ENCODE peak calls at places on chromosomes 6 and 20, in ten cellular contexts. One of them, this sample, is unnamed.

GRCh38 chr6:56243518-56244070 is 3.8 kb downstream of the COL21A1 start:
- DNase-seq in heart right ventricle: no peak
- DNase-seq in heart left ventricle: no peak
- DNase-seq in thoracic aorta: no peak
- DNase-seq in lung: no peak
- DNase-seq in testis: no peak
- DNase-seq in cardiac muscle cell: no peak
- DNase-seq in adrenal gland: no peak
- DNase-seq in IMR-90: no peak
- DNase-seq in H9: no peak
- DNase-seq in this sample: no peak

GRCh38 chr6:169289671-169290408 is 36.2 kb upstream of the THBS2 start:
- DNase-seq in lung: no peak
- DNase-seq in H9: no peak
- DNase-seq in IMR-90: peak
- DNase-seq in heart left ventricle: peak
- DNase-seq in testis: no peak
- DNase-seq in heart right ventricle: peak
- DNase-seq in adrenal gland: no peak
- DNase-seq in thoracic aorta: no peak
- DNase-seq in cardiac muscle cell: no peak
- DNase-seq in this sample: peak

GRCh38 chr6:170087946-170088348 is 202.9 kb downstream of the DLL1 start:
- DNase-seq in H9: peak
- DNase-seq in lung: no peak
- DNase-seq in testis: peak
- DNase-seq in thoracic aorta: no peak
- DNase-seq in heart left ventricle: peak
- DNase-seq in heart right ventricle: no peak
- DNase-seq in cardiac muscle cell: no peak
- DNase-seq in adrenal gland: peak
- DNase-seq in IMR-90: no peak
- DNase-seq in this sample: no peak

GRCh38 chr6:145798530-145798929 is 16.1 kb downstream of the FBXO30 start:
- DNase-seq in lung: no peak
- DNase-seq in heart left ventricle: no peak
- DNase-seq in cardiac muscle cell: no peak
- DNase-seq in IMR-90: peak
- DNase-seq in testis: no peak
- DNase-seq in heart right ventricle: no peak
- DNase-seq in thoracic aorta: no peak
- DNase-seq in adrenal gland: no peak
- DNase-seq in H9: no peak
- DNase-seq in this sample: peak

GRCh38 chr6:136921521-136921935 is 573 bp upstream of the SLC35D3 start:
- DNase-seq in IMR-90: no peak
- DNase-seq in heart left ventricle: no peak
- DNase-seq in testis: no peak
- DNase-seq in adrenal gland: no peak
- DNase-seq in lung: no peak
- DNase-seq in heart right ventricle: peak
- DNase-seq in thoracic aorta: no peak
- DNase-seq in cardiac muscle cell: peak
- DNase-seq in H9: peak
- DNase-seq in this sample: no peak

GRCh38 chr6:15473741-15474161 is 189.1 kb downstream of the DTNBP1 start:
- DNase-seq in cardiac muscle cell: no peak
- DNase-seq in heart right ventricle: no peak
- DNase-seq in heart left ventricle: peak
- DNase-seq in adrenal gland: peak
- DNase-seq in lung: no peak
- DNase-seq in IMR-90: peak
- DNase-seq in H9: no peak
- DNase-seq in testis: peak
- DNase-seq in thoracic aorta: no peak
- DNase-seq in this sample: peak

GRCh38 chr20:52800734-52801627 is 171.2 kb upstream of the TSHZ2 start:
- DNase-seq in lung: no peak
- DNase-seq in heart right ventricle: no peak
- DNase-seq in testis: no peak
- DNase-seq in cardiac muscle cell: no peak
- DNase-seq in H9: no peak
- DNase-seq in IMR-90: no peak
- DNase-seq in heart left ventricle: no peak
- DNase-seq in adrenal gland: peak
- DNase-seq in thoracic aorta: no peak
- DNase-seq in this sample: no peak

GRCh38 chr6:84078335-84078734 is 44.8 kb downstream of the MRAP2 start:
- DNase-seq in heart left ventricle: no peak
- DNase-seq in IMR-90: no peak
- DNase-seq in H9: peak
- DNase-seq in testis: no peak
- DNase-seq in adrenal gland: no peak
- DNase-seq in cardiac muscle cell: no peak
- DNase-seq in thoracic aorta: no peak
- DNase-seq in lung: no peak
- DNase-seq in heart right ventricle: no peak
- DNase-seq in this sample: no peak

DNA sequence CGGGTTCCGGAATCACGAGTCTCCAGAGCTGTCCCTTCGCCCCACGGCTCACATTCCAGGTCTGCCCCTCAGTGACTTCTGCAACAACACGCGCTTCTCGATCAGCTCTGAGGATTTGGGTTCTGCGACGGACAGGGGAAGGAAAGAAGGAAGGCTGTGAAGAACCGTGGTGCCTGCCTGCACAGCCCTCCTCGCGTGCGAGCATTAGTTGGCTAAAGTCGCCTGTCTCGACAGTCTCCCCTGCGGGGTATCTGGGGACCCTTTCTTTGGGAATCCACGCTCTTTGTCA is 23.1 kb downstream of the VPS52 start:
- DNase-seq in testis: no peak
- DNase-seq in IMR-90: no peak
- DNase-seq in cardiac muscle cell: no peak
- DNase-seq in lung: peak
- DNase-seq in heart left ventricle: no peak
- DNase-seq in adrenal gland: no peak
- DNase-seq in heart right ventricle: no peak
- DNase-seq in H9: no peak
- DNase-seq in thoracic aorta: no peak
- DNase-seq in this sample: no peak
- TF ChIP-seq CTCF in testis: no peak
- TF ChIP-seq CTCF in IMR-90: no peak
- TF ChIP-seq CTCF in cardiac muscle cell: no peak
- TF ChIP-seq CTCF in lung: no peak
- TF ChIP-seq CTCF in heart left ventricle: peak
- TF ChIP-seq CTCF in adrenal gland: no peak
- TF ChIP-seq CTCF in heart right ventricle: no peak
- TF ChIP-seq CTCF in H9: no peak
- TF ChIP-seq CTCF in thoracic aorta: no peak
- TF ChIP-seq CTCF in this sample: no peak

GRCh38 chr6:16723833-16724232 is 37.4 kb downstream of the ATXN1 start:
- DNase-seq in cardiac muscle cell: peak
- DNase-seq in heart right ventricle: no peak
- DNase-seq in thoracic aorta: no peak
- DNase-seq in H9: peak
- DNase-seq in heart left ventricle: no peak
- DNase-seq in IMR-90: peak
- DNase-seq in testis: no peak
- DNase-seq in adrenal gland: peak
- DNase-seq in lung: no peak
- DNase-seq in this sample: peak

GRCh38 chr6:16727996-16728395 is 33.3 kb downstream of the ATXN1 start:
- DNase-seq in IMR-90: no peak
- DNase-seq in lung: no peak
- DNase-seq in testis: no peak
- DNase-seq in H9: no peak
- DNase-seq in cardiac muscle cell: no peak
- DNase-seq in adrenal gland: peak
- DNase-seq in heart right ventricle: no peak
- DNase-seq in thoracic aorta: no peak
- DNase-seq in heart left ventricle: no peak
- DNase-seq in this sample: no peak

GRCh38 chr6:16722616-16723015 is 38.6 kb downstream of the ATXN1 start:
- DNase-seq in adrenal gland: no peak
- DNase-seq in thoracic aorta: no peak
- DNase-seq in lung: no peak
- DNase-seq in cardiac muscle cell: no peak
- DNase-seq in heart left ventricle: no peak
- DNase-seq in testis: no peak
- DNase-seq in IMR-90: no peak
- DNase-seq in heart right ventricle: no peak
- DNase-seq in H9: no peak
- DNase-seq in this sample: no peak

GRCh38 chr6:16721977-16722376 is 39.3 kb downstream of the ATXN1 start:
- DNase-seq in cardiac muscle cell: no peak
- DNase-seq in thoracic aorta: no peak
- DNase-seq in testis: no peak
- DNase-seq in adrenal gland: no peak
- DNase-seq in heart left ventricle: no peak
- DNase-seq in lung: no peak
- DNase-seq in heart right ventricle: no peak
- DNase-seq in IMR-90: no peak
- DNase-seq in H9: no peak
- DNase-seq in this sample: no peak

DNA sequence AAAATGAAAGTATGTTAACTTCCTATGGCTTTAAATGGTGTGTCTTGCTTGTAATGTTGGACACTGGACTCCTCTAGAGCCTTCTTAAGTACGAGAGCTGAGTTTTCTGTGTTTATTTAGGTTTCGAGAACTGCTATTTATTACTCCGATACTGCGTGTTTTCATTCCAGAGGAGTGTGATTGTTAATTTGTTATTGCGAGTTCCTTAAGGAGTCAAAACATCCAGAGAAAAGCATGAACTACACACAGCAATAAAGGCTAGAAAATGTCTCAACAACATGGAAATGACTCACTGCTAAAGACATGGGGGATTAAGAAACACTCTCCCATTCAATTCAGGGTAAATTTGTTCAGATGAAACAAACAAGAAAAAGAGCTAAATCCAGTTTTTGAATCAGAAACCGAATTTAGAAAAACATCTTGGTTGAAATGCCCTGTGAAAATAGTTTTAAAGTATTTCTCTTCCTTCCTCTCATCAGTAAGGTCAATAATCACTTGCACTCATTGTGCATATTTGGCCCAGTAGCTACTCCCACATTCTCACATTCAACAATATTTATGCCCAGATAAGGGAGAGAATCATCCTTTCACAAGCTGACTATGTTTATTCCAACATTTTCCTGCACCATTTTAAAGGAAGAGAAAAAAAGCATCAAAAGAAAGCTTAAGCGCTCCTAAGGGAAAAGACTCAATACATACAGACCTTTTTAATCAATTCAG is 36.0 kb downstream of the ATXN1 start:
- DNase-seq in H9: no peak
- DNase-seq in heart right ventricle: no peak
- DNase-seq in adrenal gland: no peak
- DNase-seq in heart left ventricle: no peak
- DNase-seq in cardiac muscle cell: no peak
- DNase-seq in thoracic aorta: no peak
- DNase-seq in lung: no peak
- DNase-seq in IMR-90: peak
- DNase-seq in testis: no peak
- DNase-seq in this sample: no peak
- H3K27ac ChIP-seq in H9: no peak
- H3K27ac ChIP-seq in heart right ventricle: no peak
- H3K27ac ChIP-seq in adrenal gland: no peak
- H3K27ac ChIP-seq in heart left ventricle: peak
- H3K27ac ChIP-seq in cardiac muscle cell: no peak
- H3K27ac ChIP-seq in thoracic aorta: peak
- H3K27ac ChIP-seq in lung: peak
- H3K27ac ChIP-seq in IMR-90: peak
- H3K27ac ChIP-seq in testis: peak
- H3K27ac ChIP-seq in this sample: peak

GRCh38 chr6:142824491-142824890 is 120.5 kb downstream of the HIVEP2 start:
- DNase-seq in lung: no peak
- DNase-seq in cardiac muscle cell: no peak
- DNase-seq in heart right ventricle: no peak
- DNase-seq in heart left ventricle: no peak
- DNase-seq in IMR-90: no peak
- DNase-seq in H9: no peak
- DNase-seq in thoracic aorta: no peak
- DNase-seq in testis: no peak
- DNase-seq in adrenal gland: no peak
- DNase-seq in this sample: no peak

GRCh38 chr6:142823579-142823902 is 121.4 kb downstream of the HIVEP2 start:
- DNase-seq in thoracic aorta: no peak
- DNase-seq in testis: no peak
- DNase-seq in adrenal gland: no peak
- DNase-seq in lung: no peak
- DNase-seq in heart left ventricle: no peak
- DNase-seq in cardiac muscle cell: no peak
- DNase-seq in IMR-90: no peak
- DNase-seq in heart right ventricle: no peak
- DNase-seq in H9: no peak
- DNase-seq in this sample: no peak

GRCh38 chr6:142821860-142822259 is 123.1 kb downstream of the HIVEP2 start:
- DNase-seq in thoracic aorta: no peak
- DNase-seq in IMR-90: no peak
- DNase-seq in heart right ventricle: no peak
- DNase-seq in testis: no peak
- DNase-seq in H9: no peak
- DNase-seq in cardiac muscle cell: no peak
- DNase-seq in lung: no peak
- DNase-seq in heart left ventricle: no peak
- DNase-seq in adrenal gland: peak
- DNase-seq in this sample: no peak

GRCh38 chr6:142822383-142822782 is 122.6 kb downstream of the HIVEP2 start:
- DNase-seq in heart left ventricle: no peak
- DNase-seq in lung: no peak
- DNase-seq in adrenal gland: no peak
- DNase-seq in H9: no peak
- DNase-seq in IMR-90: no peak
- DNase-seq in testis: no peak
- DNase-seq in thoracic aorta: no peak
- DNase-seq in cardiac muscle cell: no peak
- DNase-seq in heart right ventricle: no peak
- DNase-seq in this sample: no peak

GRCh38 chr6:142822882-142823578 is 121.9 kb downstream of the HIVEP2 start:
- DNase-seq in lung: no peak
- DNase-seq in H9: peak
- DNase-seq in IMR-90: no peak
- DNase-seq in heart right ventricle: no peak
- DNase-seq in testis: peak
- DNase-seq in thoracic aorta: no peak
- DNase-seq in adrenal gland: no peak
- DNase-seq in cardiac muscle cell: peak
- DNase-seq in heart left ventricle: no peak
- DNase-seq in this sample: no peak
- TF ChIP-seq CTCF in lung: no peak
- TF ChIP-seq CTCF in H9: peak
- TF ChIP-seq CTCF in IMR-90: peak
- TF ChIP-seq CTCF in heart right ventricle: peak
- TF ChIP-seq CTCF in testis: peak
- TF ChIP-seq CTCF in thoracic aorta: no peak
- TF ChIP-seq CTCF in adrenal gland: no peak
- TF ChIP-seq CTCF in cardiac muscle cell: peak
- TF ChIP-seq CTCF in heart left ventricle: peak
- TF ChIP-seq CTCF in this sample: peak

GRCh38 chr6:47721189-47721588 is 22.8 kb downstream of the ADGRF4 start:
- DNase-seq in testis: no peak
- DNase-seq in IMR-90: no peak
- DNase-seq in H9: no peak
- DNase-seq in heart left ventricle: no peak
- DNase-seq in lung: no peak
- DNase-seq in thoracic aorta: no peak
- DNase-seq in adrenal gland: no peak
- DNase-seq in heart right ventricle: no peak
- DNase-seq in cardiac muscle cell: no peak
- DNase-seq in this sample: no peak

GRCh38 chr6:47716207-47716606 is 17.8 kb downstream of the ADGRF4 start:
- DNase-seq in testis: no peak
- DNase-seq in lung: no peak
- DNase-seq in cardiac muscle cell: no peak
- DNase-seq in heart left ventricle: no peak
- DNase-seq in heart right ventricle: no peak
- DNase-seq in adrenal gland: no peak
- DNase-seq in H9: no peak
- DNase-seq in IMR-90: no peak
- DNase-seq in thoracic aorta: no peak
- DNase-seq in this sample: no peak

GRCh38 chr6:47715782-47716181 is 17.4 kb downstream of the ADGRF4 start:
- DNase-seq in heart right ventricle: no peak
- DNase-seq in testis: no peak
- DNase-seq in lung: no peak
- DNase-seq in adrenal gland: no peak
- DNase-seq in heart left ventricle: no peak
- DNase-seq in IMR-90: no peak
- DNase-seq in thoracic aorta: no peak
- DNase-seq in H9: no peak
- DNase-seq in cardiac muscle cell: no peak
- DNase-seq in this sample: no peak

GRCh38 chr6:47722178-47722577 is 23.8 kb downstream of the ADGRF4 start:
- DNase-seq in thoracic aorta: no peak
- DNase-seq in cardiac muscle cell: no peak
- DNase-seq in testis: no peak
- DNase-seq in adrenal gland: no peak
- DNase-seq in lung: no peak
- DNase-seq in heart right ventricle: no peak
- DNase-seq in H9: no peak
- DNase-seq in IMR-90: no peak
- DNase-seq in heart left ventricle: no peak
- DNase-seq in this sample: no peak

GRCh38 chr6:47718571-47718970 is 20.2 kb downstream of the ADGRF4 start:
- DNase-seq in heart left ventricle: no peak
- DNase-seq in heart right ventricle: no peak
- DNase-seq in thoracic aorta: no peak
- DNase-seq in cardiac muscle cell: no peak
- DNase-seq in H9: no peak
- DNase-seq in adrenal gland: no peak
- DNase-seq in lung: no peak
- DNase-seq in IMR-90: no peak
- DNase-seq in testis: no peak
- DNase-seq in this sample: no peak
- H3K27ac ChIP-seq in heart left ventricle: no peak
- H3K27ac ChIP-seq in heart right ventricle: no peak
- H3K27ac ChIP-seq in thoracic aorta: no peak
- H3K27ac ChIP-seq in cardiac muscle cell: no peak
- H3K27ac ChIP-seq in H9: no peak
- H3K27ac ChIP-seq in adrenal gland: no peak
- H3K27ac ChIP-seq in lung: no peak
- H3K27ac ChIP-seq in IMR-90: no peak
- H3K27ac ChIP-seq in testis: no peak
- H3K27ac ChIP-seq in this sample: no peak